ENCODE peak calls at places on chromosomes 1 and 21, in eight cellular contexts. One of them, this sample, is unnamed.

GRCh38 chr1:238176441-238176840 is 285.7 kb upstream of the ZP4 start:
- DNase-seq in fibroblast of the aortic adventitia: no peak
- DNase-seq in AG09309: no peak
- DNase-seq in epithelial cell of esophagus: no peak
- DNase-seq in GM06990: no peak
- DNase-seq in Peyer's patch: no peak
- DNase-seq in foreskin fibroblast: no peak
- DNase-seq in H7: no peak
- DNase-seq in this sample: no peak

GRCh38 chr1:185969524-185969991 is 235.4 kb downstream of the HMCN1 start:
- DNase-seq in fibroblast of the aortic adventitia: peak
- DNase-seq in AG09309: no peak
- DNase-seq in epithelial cell of esophagus: no peak
- DNase-seq in GM06990: no peak
- DNase-seq in Peyer's patch: no peak
- DNase-seq in foreskin fibroblast: peak
- DNase-seq in H7: no peak
- DNase-seq in this sample: peak

GRCh38 chr1:40592107-40592773 is 60.8 kb downstream of the ZNF684 start:
- DNase-seq in fibroblast of the aortic adventitia: peak
- DNase-seq in AG09309: no peak
- DNase-seq in epithelial cell of esophagus: peak
- DNase-seq in GM06990: no peak
- DNase-seq in Peyer's patch: no peak
- DNase-seq in foreskin fibroblast: peak
- DNase-seq in H7: no peak
- DNase-seq in this sample: peak

GRCh38 chr1:160629286-160630210 is 17.3 kb downstream of the SLAMF1 start:
- DNase-seq in fibroblast of the aortic adventitia: no peak
- DNase-seq in AG09309: no peak
- DNase-seq in epithelial cell of esophagus: no peak
- DNase-seq in GM06990: no peak
- DNase-seq in Peyer's patch: peak
- DNase-seq in foreskin fibroblast: no peak
- DNase-seq in H7: no peak
- DNase-seq in this sample: no peak

GRCh38 chr21:41865002-41865777 is 14.0 kb downstream of the PRDM15 start:
- DNase-seq in fibroblast of the aortic adventitia: no peak
- DNase-seq in AG09309: no peak
- DNase-seq in epithelial cell of esophagus: no peak
- DNase-seq in GM06990: peak
- DNase-seq in Peyer's patch: peak
- DNase-seq in foreskin fibroblast: no peak
- DNase-seq in H7: no peak
- DNase-seq in this sample: no peak

GRCh38 chr1:205700865-205701401 is 20.6 kb upstream of the SLC45A3 start:
- DNase-seq in fibroblast of the aortic adventitia: peak
- DNase-seq in AG09309: no peak
- DNase-seq in epithelial cell of esophagus: no peak
- DNase-seq in GM06990: no peak
- DNase-seq in Peyer's patch: no peak
- DNase-seq in foreskin fibroblast: no peak
- DNase-seq in H7: peak
- DNase-seq in this sample: no peak

GRCh38 chr21:36150192-36150711 is 6.4 kb upstream of the DOP1B start:
- DNase-seq in fibroblast of the aortic adventitia: peak
- DNase-seq in AG09309: no peak
- DNase-seq in epithelial cell of esophagus: no peak
- DNase-seq in GM06990: peak
- DNase-seq in Peyer's patch: peak
- DNase-seq in foreskin fibroblast: peak
- DNase-seq in H7: no peak
- DNase-seq in this sample: peak

GRCh38 chr1:100277866-100278265 is 11.8 kb downstream of the RTCA start:
- DNase-seq in fibroblast of the aortic adventitia: peak
- DNase-seq in AG09309: no peak
- DNase-seq in epithelial cell of esophagus: peak
- DNase-seq in GM06990: no peak
- DNase-seq in Peyer's patch: no peak
- DNase-seq in foreskin fibroblast: no peak
- DNase-seq in H7: no peak
- DNase-seq in this sample: no peak

GRCh38 chr1:233323724-233324123 is 3.8 kb upstream of the MAP3K21 start:
- DNase-seq in fibroblast of the aortic adventitia: no peak
- DNase-seq in AG09309: no peak
- DNase-seq in epithelial cell of esophagus: no peak
- DNase-seq in GM06990: no peak
- DNase-seq in Peyer's patch: no peak
- DNase-seq in foreskin fibroblast: no peak
- DNase-seq in H7: no peak
- DNase-seq in this sample: no peak

GRCh38 chr1:77175230-77175844 is 43.9 kb downstream of the PIGK start:
- DNase-seq in fibroblast of the aortic adventitia: no peak
- DNase-seq in AG09309: no peak
- DNase-seq in epithelial cell of esophagus: no peak
- DNase-seq in GM06990: no peak
- DNase-seq in Peyer's patch: no peak
- DNase-seq in foreskin fibroblast: peak
- DNase-seq in H7: no peak
- DNase-seq in this sample: no peak

GRCh38 chr1:41152622-41153044 is 89.5 kb downstream of the SCMH1 start:
- DNase-seq in fibroblast of the aortic adventitia: peak
- DNase-seq in AG09309: peak
- DNase-seq in epithelial cell of esophagus: peak
- DNase-seq in GM06990: no peak
- DNase-seq in Peyer's patch: no peak
- DNase-seq in foreskin fibroblast: peak
- DNase-seq in H7: no peak
- DNase-seq in this sample: peak

GRCh38 chr21:46048926-46049889 is 48.7 kb upstream of the COL6A2 start:
- DNase-seq in fibroblast of the aortic adventitia: peak
- DNase-seq in AG09309: peak
- DNase-seq in epithelial cell of esophagus: peak
- DNase-seq in GM06990: no peak
- DNase-seq in Peyer's patch: peak
- DNase-seq in foreskin fibroblast: peak
- DNase-seq in H7: peak
- DNase-seq in this sample: peak

GRCh38 chr1:88562991-88563390 is 121.1 kb upstream of the PKN2 start:
- DNase-seq in fibroblast of the aortic adventitia: no peak
- DNase-seq in AG09309: no peak
- DNase-seq in epithelial cell of esophagus: no peak
- DNase-seq in GM06990: no peak
- DNase-seq in Peyer's patch: no peak
- DNase-seq in foreskin fibroblast: no peak
- DNase-seq in H7: peak
- DNase-seq in this sample: no peak

DNA sequence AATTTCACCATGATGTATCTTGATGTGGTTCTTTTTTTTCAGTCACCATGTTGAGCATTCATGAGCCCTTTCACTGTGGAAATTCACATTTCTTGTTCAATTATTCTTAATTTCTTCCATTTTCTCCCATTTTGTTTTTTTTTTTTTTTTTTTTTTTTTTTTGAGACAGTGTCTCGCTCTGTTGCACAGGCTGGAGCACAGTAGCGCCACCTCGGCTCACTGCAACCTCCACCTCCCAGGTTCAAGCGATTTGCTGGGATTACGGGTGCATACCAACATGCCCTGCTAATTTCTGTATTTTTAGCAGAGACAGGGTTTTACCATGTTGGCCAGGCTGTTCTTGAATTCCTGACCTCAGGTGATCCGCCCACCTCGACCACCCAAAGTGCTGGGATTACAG is 14.7 kb downstream of the ZNF644 start:
- DNase-seq in fibroblast of the aortic adventitia: no peak
- DNase-seq in AG09309: no peak
- DNase-seq in epithelial cell of esophagus: no peak
- DNase-seq in GM06990: no peak
- DNase-seq in Peyer's patch: no peak
- DNase-seq in foreskin fibroblast: no peak
- DNase-seq in H7: no peak
- DNase-seq in this sample: no peak
- H3K4me3 ChIP-seq in fibroblast of the aortic adventitia: no peak
- H3K4me3 ChIP-seq in AG09309: no peak
- H3K4me3 ChIP-seq in epithelial cell of esophagus: no peak
- H3K4me3 ChIP-seq in GM06990: no peak
- H3K4me3 ChIP-seq in Peyer's patch: no peak
- H3K4me3 ChIP-seq in foreskin fibroblast: no peak
- H3K4me3 ChIP-seq in H7: no peak
- H3K4me3 ChIP-seq in this sample: no peak

DNA sequence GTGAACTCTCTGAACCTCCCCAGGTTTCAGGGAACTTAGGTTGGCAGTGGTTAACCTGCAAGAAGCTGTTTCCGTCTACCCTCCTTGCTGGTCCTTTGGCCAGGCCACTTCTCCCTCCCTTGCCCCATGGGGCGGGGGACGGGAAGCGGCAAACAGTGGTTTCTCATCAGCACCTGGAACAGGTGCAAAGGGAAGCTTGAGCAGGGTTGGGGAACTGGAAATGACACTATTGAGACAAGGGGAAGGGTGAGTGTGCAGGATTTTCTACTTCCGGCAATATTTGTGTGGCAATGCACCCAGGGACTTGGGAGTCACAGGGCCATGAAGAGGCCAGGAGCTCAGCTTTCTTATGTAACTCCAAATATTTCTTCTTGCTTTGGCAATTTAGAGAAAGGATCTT is 29.1 kb upstream of the SARS1 start:
- DNase-seq in fibroblast of the aortic adventitia: no peak
- DNase-seq in AG09309: no peak
- DNase-seq in epithelial cell of esophagus: peak
- DNase-seq in GM06990: no peak
- DNase-seq in Peyer's patch: no peak
- DNase-seq in foreskin fibroblast: no peak
- DNase-seq in H7: no peak
- DNase-seq in this sample: no peak
- H3K4me3 ChIP-seq in fibroblast of the aortic adventitia: no peak
- H3K4me3 ChIP-seq in AG09309: no peak
- H3K4me3 ChIP-seq in epithelial cell of esophagus: no peak
- H3K4me3 ChIP-seq in GM06990: no peak
- H3K4me3 ChIP-seq in Peyer's patch: no peak
- H3K4me3 ChIP-seq in foreskin fibroblast: no peak
- H3K4me3 ChIP-seq in H7: no peak
- H3K4me3 ChIP-seq in this sample: no peak

GRCh38 chr1:61277129-61277801 is 194.9 kb downstream of the NFIA start:
- DNase-seq in fibroblast of the aortic adventitia: peak
- DNase-seq in AG09309: no peak
- DNase-seq in epithelial cell of esophagus: no peak
- DNase-seq in GM06990: no peak
- DNase-seq in Peyer's patch: no peak
- DNase-seq in foreskin fibroblast: no peak
- DNase-seq in H7: no peak
- DNase-seq in this sample: no peak
- H3K4me3 ChIP-seq in fibroblast of the aortic adventitia: peak
- H3K4me3 ChIP-seq in AG09309: no peak
- H3K4me3 ChIP-seq in epithelial cell of esophagus: no peak
- H3K4me3 ChIP-seq in GM06990: no peak
- H3K4me3 ChIP-seq in Peyer's patch: no peak
- H3K4me3 ChIP-seq in foreskin fibroblast: no peak
- H3K4me3 ChIP-seq in H7: no peak
- H3K4me3 ChIP-seq in this sample: no peak

GRCh38 chr1:51297401-51298321 is 32.7 kb downstream of the TTC39A start:
- DNase-seq in fibroblast of the aortic adventitia: no peak
- DNase-seq in AG09309: no peak
- DNase-seq in epithelial cell of esophagus: no peak
- DNase-seq in GM06990: no peak
- DNase-seq in Peyer's patch: peak
- DNase-seq in foreskin fibroblast: no peak
- DNase-seq in H7: peak
- DNase-seq in this sample: no peak
- H3K4me3 ChIP-seq in fibroblast of the aortic adventitia: no peak
- H3K4me3 ChIP-seq in AG09309: no peak
- H3K4me3 ChIP-seq in epithelial cell of esophagus: no peak
- H3K4me3 ChIP-seq in GM06990: peak
- H3K4me3 ChIP-seq in Peyer's patch: no peak
- H3K4me3 ChIP-seq in foreskin fibroblast: peak
- H3K4me3 ChIP-seq in H7: no peak
- H3K4me3 ChIP-seq in this sample: no peak

GRCh38 chr1:93180723-93181613 is at the start of gene CCDC18:
- DNase-seq in fibroblast of the aortic adventitia: no peak
- DNase-seq in AG09309: no peak
- DNase-seq in epithelial cell of esophagus: peak
- DNase-seq in GM06990: no peak
- DNase-seq in Peyer's patch: peak
- DNase-seq in foreskin fibroblast: peak
- DNase-seq in H7: peak
- DNase-seq in this sample: peak

GRCh38 chr1:93172778-93173177 is 7.4 kb downstream of the TMED5 start:
- DNase-seq in fibroblast of the aortic adventitia: peak
- DNase-seq in AG09309: no peak
- DNase-seq in epithelial cell of esophagus: no peak
- DNase-seq in GM06990: no peak
- DNase-seq in Peyer's patch: no peak
- DNase-seq in foreskin fibroblast: no peak
- DNase-seq in H7: no peak
- DNase-seq in this sample: peak

GRCh38 chr1:93177991-93178390 is 2.2 kb downstream of the TMED5 start:
- DNase-seq in fibroblast of the aortic adventitia: peak
- DNase-seq in AG09309: no peak
- DNase-seq in epithelial cell of esophagus: no peak
- DNase-seq in GM06990: no peak
- DNase-seq in Peyer's patch: no peak
- DNase-seq in foreskin fibroblast: peak
- DNase-seq in H7: no peak
- DNase-seq in this sample: peak

GRCh38 chr1:93179886-93180722 is at the start of gene TMED5:
- DNase-seq in fibroblast of the aortic adventitia: peak
- DNase-seq in AG09309: peak
- DNase-seq in epithelial cell of esophagus: peak
- DNase-seq in GM06990: peak
- DNase-seq in Peyer's patch: peak
- DNase-seq in foreskin fibroblast: peak
- DNase-seq in H7: peak
- DNase-seq in this sample: peak

GRCh38 chr1:93178418-93178817 is 1.8 kb downstream of the TMED5 start:
- DNase-seq in fibroblast of the aortic adventitia: peak
- DNase-seq in AG09309: no peak
- DNase-seq in epithelial cell of esophagus: no peak
- DNase-seq in GM06990: no peak
- DNase-seq in Peyer's patch: no peak
- DNase-seq in foreskin fibroblast: peak
- DNase-seq in H7: no peak
- DNase-seq in this sample: no peak
- H3K4me3 ChIP-seq in fibroblast of the aortic adventitia: peak
- H3K4me3 ChIP-seq in AG09309: peak
- H3K4me3 ChIP-seq in epithelial cell of esophagus: peak
- H3K4me3 ChIP-seq in GM06990: peak
- H3K4me3 ChIP-seq in Peyer's patch: peak
- H3K4me3 ChIP-seq in foreskin fibroblast: peak
- H3K4me3 ChIP-seq in H7: no peak
- H3K4me3 ChIP-seq in this sample: peak

GRCh38 chr1:110408488-110408887 is 994 bp upstream of the LAMTOR5 start:
- DNase-seq in fibroblast of the aortic adventitia: no peak
- DNase-seq in AG09309: no peak
- DNase-seq in epithelial cell of esophagus: peak
- DNase-seq in GM06990: no peak
- DNase-seq in Peyer's patch: no peak
- DNase-seq in foreskin fibroblast: no peak
- DNase-seq in H7: no peak
- DNase-seq in this sample: no peak
- H3K4me3 ChIP-seq in fibroblast of the aortic adventitia: peak
- H3K4me3 ChIP-seq in AG09309: no peak
- H3K4me3 ChIP-seq in epithelial cell of esophagus: peak
- H3K4me3 ChIP-seq in GM06990: peak
- H3K4me3 ChIP-seq in Peyer's patch: no peak
- H3K4me3 ChIP-seq in foreskin fibroblast: peak
- H3K4me3 ChIP-seq in H7: no peak
- H3K4me3 ChIP-seq in this sample: peak

GRCh38 chr1:232096751-232097150 is 470.2 kb downstream of the DISC1 start:
- DNase-seq in fibroblast of the aortic adventitia: no peak
- DNase-seq in AG09309: no peak
- DNase-seq in epithelial cell of esophagus: no peak
- DNase-seq in GM06990: no peak
- DNase-seq in Peyer's patch: no peak
- DNase-seq in foreskin fibroblast: no peak
- DNase-seq in H7: no peak
- DNase-seq in this sample: no peak
- H3K4me3 ChIP-seq in fibroblast of the aortic adventitia: no peak
- H3K4me3 ChIP-seq in AG09309: no peak
- H3K4me3 ChIP-seq in epithelial cell of esophagus: no peak
- H3K4me3 ChIP-seq in GM06990: no peak
- H3K4me3 ChIP-seq in Peyer's patch: no peak
- H3K4me3 ChIP-seq in foreskin fibroblast: no peak
- H3K4me3 ChIP-seq in H7: no peak
- H3K4me3 ChIP-seq in this sample: no peak